ENCODE peak calls at places on chromosomes 7 and 10, in five cellular contexts. One of them, this sample, is unnamed.

GRCh38 chr10:58967551-58968418 is 208.7 kb upstream of the PHYHIPL start:
- DNase-seq in IMR-90: no peak
- DNase-seq in HCT116: no peak
- DNase-seq in Peyer's patch: peak
- DNase-seq in ovary: no peak
- DNase-seq in this sample: peak

GRCh38 chr10:118812393-118812740 is 57.6 kb upstream of the CACUL1 start:
- DNase-seq in Peyer's patch: no peak
- DNase-seq in IMR-90: no peak
- DNase-seq in HCT116: no peak
- DNase-seq in ovary: no peak
- DNase-seq in this sample: peak

GRCh38 chr7:125512373-125512772 is 582.7 kb upstream of the POT1 start:
- DNase-seq in HCT116: no peak
- DNase-seq in ovary: no peak
- DNase-seq in Peyer's patch: no peak
- DNase-seq in IMR-90: no peak
- DNase-seq in this sample: no peak

GRCh38 chr7:135661311-135662122 is 797 bp upstream of the STMP1 start:
- DNase-seq in HCT116: no peak
- DNase-seq in ovary: no peak
- DNase-seq in IMR-90: no peak
- DNase-seq in Peyer's patch: peak
- DNase-seq in this sample: peak

GRCh38 chr7:1854521-1855395 is 184.7 kb downstream of the ELFN1 start:
- DNase-seq in IMR-90: no peak
- DNase-seq in ovary: peak
- DNase-seq in HCT116: no peak
- DNase-seq in Peyer's patch: peak
- DNase-seq in this sample: no peak

GRCh38 chr7:30764030-30764991 is 6.9 kb upstream of the MINDY4 start:
- DNase-seq in HCT116: no peak
- DNase-seq in ovary: peak
- DNase-seq in IMR-90: peak
- DNase-seq in Peyer's patch: no peak
- DNase-seq in this sample: no peak

GRCh38 chr7:9869151-9869550 is 1104.5 kb upstream of the PHF14 start:
- DNase-seq in IMR-90: no peak
- DNase-seq in ovary: no peak
- DNase-seq in HCT116: no peak
- DNase-seq in Peyer's patch: no peak
- DNase-seq in this sample: no peak

GRCh38 chr7:12945901-12946300 is 258.5 kb downstream of the ARL4A start:
- DNase-seq in IMR-90: no peak
- DNase-seq in Peyer's patch: no peak
- DNase-seq in ovary: no peak
- DNase-seq in HCT116: no peak
- DNase-seq in this sample: no peak

GRCh38 chr7:26305869-26306665 is 14.4 kb downstream of the SNX10 start:
- DNase-seq in ovary: no peak
- DNase-seq in HCT116: no peak
- DNase-seq in IMR-90: no peak
- DNase-seq in Peyer's patch: no peak
- DNase-seq in this sample: no peak

GRCh38 chr7:107251963-107252362 is 83.2 kb downstream of the HBP1 start:
- DNase-seq in HCT116: no peak
- DNase-seq in Peyer's patch: no peak
- DNase-seq in ovary: no peak
- DNase-seq in IMR-90: no peak
- DNase-seq in this sample: no peak

GRCh38 chr10:77571490-77571889 is 66.1 kb downstream of the KCNMA1 start:
- DNase-seq in Peyer's patch: no peak
- DNase-seq in IMR-90: no peak
- DNase-seq in ovary: no peak
- DNase-seq in HCT116: no peak
- DNase-seq in this sample: peak

GRCh38 chr7:69104023-69104422 is 494.3 kb upstream of the AUTS2 start:
- DNase-seq in HCT116: no peak
- DNase-seq in ovary: no peak
- DNase-seq in IMR-90: no peak
- DNase-seq in Peyer's patch: no peak
- DNase-seq in this sample: no peak

GRCh38 chr7:73858807-73859206 is 2.2 kb upstream of the TMEM270 start:
- DNase-seq in IMR-90: no peak
- DNase-seq in HCT116: no peak
- DNase-seq in ovary: no peak
- DNase-seq in Peyer's patch: no peak
- DNase-seq in this sample: no peak

GRCh38 chr7:101088858-101089529 is 3.7 kb downstream of the TRIM56 start:
- DNase-seq in Peyer's patch: no peak
- DNase-seq in IMR-90: no peak
- DNase-seq in HCT116: no peak
- DNase-seq in ovary: no peak
- DNase-seq in this sample: no peak

GRCh38 chr7:101081432-101081831 is 3.8 kb upstream of the TRIM56 start:
- DNase-seq in HCT116: no peak
- DNase-seq in Peyer's patch: no peak
- DNase-seq in IMR-90: no peak
- DNase-seq in ovary: no peak
- DNase-seq in this sample: no peak

GRCh38 chr7:101087334-101088068 is 2.2 kb downstream of the TRIM56 start:
- DNase-seq in Peyer's patch: no peak
- DNase-seq in ovary: no peak
- DNase-seq in IMR-90: no peak
- DNase-seq in HCT116: no peak
- DNase-seq in this sample: no peak

GRCh38 chr7:101088069-101088425 is 2.8 kb downstream of the TRIM56 start:
- DNase-seq in IMR-90: no peak
- DNase-seq in Peyer's patch: no peak
- DNase-seq in HCT116: no peak
- DNase-seq in ovary: no peak
- DNase-seq in this sample: no peak

DNA sequence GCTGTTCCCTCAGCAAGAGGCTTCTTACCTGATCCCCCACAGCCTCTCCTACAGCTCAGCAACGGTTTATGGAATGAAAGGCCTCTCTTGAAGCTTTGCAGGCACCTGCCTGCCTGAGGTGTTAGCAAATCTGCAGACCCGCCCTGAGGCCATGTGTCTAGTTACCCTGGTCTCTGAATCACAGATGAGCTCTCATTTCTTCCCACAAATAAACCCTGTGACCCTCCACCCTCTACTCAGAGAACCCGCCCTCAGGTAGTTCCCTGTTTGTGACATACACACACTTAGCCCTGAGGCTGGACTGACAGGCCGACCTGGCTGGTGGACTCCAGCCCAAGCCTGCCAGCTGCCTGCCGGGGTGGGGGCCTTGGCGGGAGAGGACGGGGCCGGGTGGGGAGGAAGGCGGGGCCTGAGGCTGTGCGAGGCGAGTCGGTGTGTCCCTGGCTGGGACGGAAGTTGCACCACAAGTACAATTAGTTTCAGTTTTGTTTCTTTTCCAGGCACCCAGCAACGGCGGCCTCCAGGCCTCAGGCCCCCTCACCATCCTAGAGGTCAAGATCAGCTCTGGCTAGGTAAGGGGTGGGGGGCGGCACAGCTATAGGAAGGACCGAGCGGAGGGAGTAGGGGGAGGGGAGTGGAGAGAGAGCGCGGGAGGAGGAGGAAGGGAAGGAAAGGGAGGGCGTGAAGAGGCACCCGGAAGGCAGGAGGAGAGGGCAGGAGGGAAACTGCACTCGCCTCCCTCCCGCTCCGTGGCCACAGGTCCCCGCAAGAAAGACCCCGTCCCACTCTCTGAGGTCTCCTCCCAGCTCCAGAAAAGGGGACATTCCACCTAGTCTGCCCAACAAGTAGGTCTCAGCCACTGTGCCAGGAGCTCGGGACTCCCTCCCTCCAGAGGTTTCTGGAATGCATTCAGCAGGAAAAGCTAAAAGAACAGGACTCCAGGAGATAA is at the start of gene TRIM56:
- DNase-seq in ovary: peak
- DNase-seq in Peyer's patch: peak
- DNase-seq in HCT116: peak
- DNase-seq in IMR-90: peak
- DNase-seq in this sample: peak
- TF ChIP-seq POLR2A in ovary: peak
- TF ChIP-seq POLR2A in Peyer's patch: peak
- TF ChIP-seq POLR2A in HCT116: no peak
- TF ChIP-seq POLR2A in IMR-90: peak
- TF ChIP-seq POLR2A in this sample: no peak

DNA sequence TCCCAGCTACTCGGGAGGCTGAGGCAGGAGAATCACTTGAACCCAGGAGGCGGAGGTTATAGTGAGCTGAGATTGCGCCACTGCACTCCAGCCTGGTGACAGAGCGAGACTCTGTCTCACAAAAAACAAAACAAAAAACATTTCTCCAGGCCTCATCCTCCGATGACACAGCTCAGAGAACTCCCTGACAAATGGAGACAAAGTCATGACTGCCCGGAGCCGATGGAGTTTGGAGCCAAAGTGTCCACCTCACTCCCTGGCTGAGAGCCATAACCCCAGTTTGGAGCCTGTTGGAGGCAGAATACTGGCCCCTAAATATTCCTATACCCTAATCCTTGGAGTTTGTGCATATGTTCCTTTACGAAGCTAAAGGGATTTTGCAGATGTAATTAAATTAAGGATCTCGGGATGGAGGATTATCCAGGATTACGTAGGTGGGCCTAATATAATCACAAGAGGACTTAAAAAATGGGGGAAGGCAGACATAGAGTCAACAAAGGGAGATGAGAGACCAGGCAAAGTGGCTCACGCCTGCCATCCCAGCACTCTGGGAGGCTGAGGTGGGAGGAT is 22.7 kb downstream of the SSC4D start:
- DNase-seq in Peyer's patch: no peak
- DNase-seq in IMR-90: peak
- DNase-seq in ovary: no peak
- DNase-seq in HCT116: no peak
- DNase-seq in this sample: no peak
- H3K27ac ChIP-seq in Peyer's patch: no peak
- H3K27ac ChIP-seq in IMR-90: no peak
- H3K27ac ChIP-seq in ovary: no peak
- H3K27ac ChIP-seq in HCT116: no peak
- H3K27ac ChIP-seq in this sample: no peak

GRCh38 chr10:102405632-102406031 is 10.1 kb downstream of the NFKB2 start:
- DNase-seq in Peyer's patch: no peak
- DNase-seq in HCT116: no peak
- DNase-seq in ovary: no peak
- DNase-seq in IMR-90: no peak
- DNase-seq in this sample: no peak
- H3K4me3 ChIP-seq in Peyer's patch: no peak
- H3K4me3 ChIP-seq in HCT116: no peak
- H3K4me3 ChIP-seq in ovary: no peak
- H3K4me3 ChIP-seq in IMR-90: no peak
- H3K4me3 ChIP-seq in this sample: no peak

DNA sequence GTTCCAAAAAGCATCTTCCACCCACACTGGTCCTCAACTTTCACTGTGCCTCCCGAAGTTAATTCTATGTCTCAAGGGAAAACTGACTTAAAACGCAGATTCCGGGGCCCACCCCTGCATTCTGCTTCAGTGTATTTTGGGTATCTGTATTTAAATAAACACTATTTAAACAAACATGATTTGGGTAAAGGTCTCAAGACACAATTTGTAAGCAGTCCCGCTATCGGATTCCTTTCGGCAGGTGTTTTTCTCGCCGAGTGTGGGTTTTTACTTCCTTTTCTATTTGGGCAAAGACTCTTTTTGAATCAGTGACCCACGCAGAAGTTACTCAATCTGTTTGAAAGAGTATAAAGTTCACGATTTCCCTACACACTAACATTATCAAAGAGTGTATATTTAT is 1.2 kb downstream of the PDIA4 start:
- DNase-seq in IMR-90: no peak
- DNase-seq in HCT116: no peak
- DNase-seq in ovary: no peak
- DNase-seq in Peyer's patch: no peak
- DNase-seq in this sample: no peak
- TF ChIP-seq POLR2A in IMR-90: no peak
- TF ChIP-seq POLR2A in HCT116: no peak
- TF ChIP-seq POLR2A in ovary: no peak
- TF ChIP-seq POLR2A in Peyer's patch: no peak
- TF ChIP-seq POLR2A in this sample: no peak

DNA sequence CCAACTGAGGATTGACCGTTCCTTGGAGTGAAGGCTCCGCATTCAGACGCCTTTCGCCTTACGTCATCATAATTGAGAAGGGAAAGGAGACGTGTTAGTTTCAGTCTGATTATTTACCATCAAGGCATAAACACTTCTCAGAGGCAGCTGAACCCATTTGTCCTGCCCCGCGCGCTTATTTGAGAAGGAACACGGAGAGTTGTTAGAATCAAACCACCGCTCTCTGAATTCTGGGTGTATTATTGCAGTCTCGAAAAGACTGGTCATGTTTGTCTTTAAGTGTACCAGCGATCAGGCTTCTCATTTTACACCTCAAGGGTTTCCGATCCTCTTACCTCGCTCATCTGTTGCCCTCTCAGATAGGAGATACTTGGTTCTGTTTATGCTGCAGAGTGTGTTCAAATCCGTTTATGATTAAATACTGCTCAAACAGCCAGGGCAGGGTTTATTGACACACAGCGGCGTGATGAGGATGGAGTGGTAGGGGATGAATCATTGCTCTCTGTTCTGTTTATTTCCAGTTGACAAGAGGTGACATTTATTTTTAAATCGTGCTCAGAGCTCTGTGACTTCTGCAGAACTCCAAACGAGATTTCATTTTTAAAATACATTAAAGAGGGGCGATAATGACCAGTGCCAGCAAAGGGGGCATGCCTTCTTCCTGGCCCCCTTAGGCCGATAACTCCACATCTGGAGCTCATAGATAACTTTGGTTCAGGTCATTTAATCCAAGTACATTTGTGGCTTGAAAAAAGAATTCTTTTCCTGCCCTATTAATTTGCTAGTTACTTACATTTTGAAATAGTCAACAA is 30.5 kb downstream of the FOXK1 start:
- DNase-seq in HCT116: no peak
- DNase-seq in Peyer's patch: no peak
- DNase-seq in IMR-90: peak
- DNase-seq in ovary: no peak
- DNase-seq in this sample: no peak
- H3K27ac ChIP-seq in HCT116: no peak
- H3K27ac ChIP-seq in Peyer's patch: no peak
- H3K27ac ChIP-seq in IMR-90: peak
- H3K27ac ChIP-seq in ovary: no peak
- H3K27ac ChIP-seq in this sample: no peak

GRCh38 chr10:70960316-70960715 is 72.0 kb upstream of the PCBD1 start:
- DNase-seq in Peyer's patch: no peak
- DNase-seq in IMR-90: no peak
- DNase-seq in ovary: no peak
- DNase-seq in HCT116: no peak
- DNase-seq in this sample: no peak
- H3K4me3 ChIP-seq in Peyer's patch: no peak
- H3K4me3 ChIP-seq in IMR-90: no peak
- H3K4me3 ChIP-seq in ovary: no peak
- H3K4me3 ChIP-seq in HCT116: no peak
- H3K4me3 ChIP-seq in this sample: no peak

This sample was measured in stomach.